ENCODE peak calls at places on chromosome 16, in nine cellular contexts. Q, E, N, G, O, R, K, W and H are unnamed samples.

GRCh38 chr16:74304164-74304834 is 7.7 kb downstream of the PSMD7 start:
- DNase-seq in Q (no peak), E (no peak), N (no peak), G (no peak), O (no peak), R (peak), K (no peak), W (no peak), H (no peak)

GRCh38 chr16:77322757-77323156 is 112.1 kb downstream of the ADAMTS18 start:
- DNase-seq in Q (no peak), E (no peak), N (no peak), G (no peak), O (no peak), R (no peak), K (no peak), W (no peak), H (no peak)

GRCh38 chr16:1884155-1884760 is 12.3 kb upstream of the MEIOB start:
- DNase-seq in Q (no peak), E (no peak), N (no peak), G (no peak), O (no peak), R (peak), K (no peak), W (peak), H (peak)

GRCh38 chr16:56613706-56614105 is 5.3 kb downstream of the MT2A start:
- DNase-seq in Q (no peak), E (no peak), N (no peak), G (no peak), O (no peak), R (no peak), K (no peak), W (no peak), H (no peak)

GRCh38 chr16:47317465-47318240 is 143.2 kb downstream of the ITFG1 start:
- DNase-seq in Q (no peak), E (no peak), N (no peak), G (no peak), O (no peak), R (no peak), K (no peak), W (no peak), H (no peak)

GRCh38 chr16:83912152-83912948 is 13.4 kb downstream of the MLYCD start:
- DNase-seq in Q (no peak), E (no peak), N (no peak), G (peak), O (no peak), R (no peak), K (no peak), W (no peak), H (no peak)

GRCh38 chr16:55454861-55455260 is 24.1 kb upstream of the MMP2 start:
- DNase-seq in Q (no peak), E (no peak), N (no peak), G (no peak), O (no peak), R (no peak), K (no peak), W (no peak), H (no peak)

GRCh38 chr16:85187002-85187401 is 74.7 kb upstream of the CIBAR2 start:
- DNase-seq in Q (no peak), E (no peak), N (no peak), G (peak), O (no peak), R (no peak), K (no peak), W (no peak), H (no peak)

GRCh38 chr16:10514369-10515055 is 65.9 kb downstream of the EMP2 start:
- DNase-seq in Q (no peak), E (peak), N (peak), G (peak), O (peak), R (peak), K (no peak), W (peak), H (peak)

GRCh38 chr16:31052131-31052530 is 18.8 kb downstream of the STX4 start:
- DNase-seq in Q (no peak), E (no peak), N (peak), G (no peak), O (peak), R (peak), K (no peak), W (peak), H (no peak)

GRCh38 chr16:9251026-9251425 is 159.6 kb downstream of the HAPSTR1 start:
- DNase-seq in Q (no peak), E (no peak), N (no peak), G (no peak), O (no peak), R (no peak), K (no peak), W (no peak), H (no peak)

DNA sequence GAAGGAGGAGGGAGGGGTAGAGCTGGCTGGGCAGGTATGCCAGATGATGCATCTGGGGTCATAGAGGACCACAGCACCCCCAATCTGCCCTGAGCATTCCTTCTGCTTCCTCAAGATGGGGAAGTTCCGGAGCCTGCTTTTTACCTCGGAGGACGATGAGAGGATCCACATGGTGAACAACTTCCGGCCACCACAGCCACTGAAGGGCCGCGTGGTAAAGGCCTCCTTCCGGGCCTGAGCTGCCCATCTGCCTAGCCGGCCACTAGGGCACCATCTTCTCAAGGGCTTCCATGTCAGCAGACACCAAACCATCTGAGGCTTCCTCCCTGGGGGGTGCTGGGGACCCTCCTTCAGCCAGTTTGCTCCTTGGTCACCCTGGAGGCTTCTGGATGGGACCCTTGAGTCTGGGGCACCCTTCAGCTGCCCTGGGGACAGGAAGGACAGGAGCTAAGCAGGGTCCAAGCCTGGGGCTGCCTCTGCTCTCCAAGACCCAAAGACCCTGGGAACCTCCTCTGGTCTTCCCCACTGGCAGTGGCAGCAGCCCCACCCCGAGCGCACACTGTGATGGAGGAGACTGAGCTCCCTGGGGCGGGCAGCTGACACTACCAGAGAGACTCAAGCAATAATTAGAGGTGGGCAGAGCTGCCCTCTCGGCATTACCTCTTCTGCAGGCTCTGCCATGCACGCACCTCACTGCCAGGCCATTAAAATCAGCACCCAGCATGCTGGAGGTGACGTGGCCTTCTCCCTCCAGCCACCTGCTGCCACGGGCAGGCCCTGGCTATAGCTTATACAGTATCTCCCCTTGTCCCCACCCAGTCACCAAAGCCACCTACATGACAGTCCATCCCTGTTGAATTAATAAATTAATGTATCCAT is 9.3 kb downstream of the CA7 start:
- DNase-seq in Q (no peak), E (no peak), N (no peak), G (no peak), O (no peak), R (no peak), K (no peak), W (no peak), H (peak)
- TF ChIP-seq CTCF in Q (no peak), E (no peak), N (no peak), G (no peak), O (no peak), R (no peak), K (no peak), W (no peak), H (no peak)

GRCh38 chr16:49698931-49699715 is 156.8 kb downstream of the ZNF423 start:
- DNase-seq in Q (peak), E (no peak), N (no peak), G (peak), O (no peak), R (no peak), K (no peak), W (no peak), H (no peak)
- H3K27ac ChIP-seq in Q (peak), E (peak), N (peak), G (peak), O (no peak), R (no peak), K (no peak), W (no peak), H (no peak)

DNA sequence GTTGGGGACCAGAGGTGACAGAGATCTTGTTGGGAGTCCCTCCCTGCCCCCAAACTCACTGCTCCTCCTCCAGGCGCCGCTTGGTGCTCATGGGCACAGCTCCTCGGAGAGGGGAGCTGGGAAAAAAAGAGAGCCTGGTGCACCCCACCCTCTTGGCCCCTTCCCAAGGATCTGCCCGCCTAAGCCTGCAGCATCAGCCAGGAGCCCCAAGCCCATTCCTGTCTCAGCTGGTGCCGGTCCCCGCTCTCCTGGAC is 400 bp downstream of the HCFC1R1 start:
- DNase-seq in Q (no peak), E (peak), N (no peak), G (no peak), O (peak), R (no peak), K (no peak), W (peak), H (no peak)
- TF ChIP-seq POLR2AphosphoS5 in Q (no peak), E (no peak), N (no peak), G (no peak), O (peak), R (no peak), K (no peak), W (no peak), H (no peak)

GRCh38 chr16:73212431-73212830 is 164.5 kb upstream of the ZFHX3 start:
- DNase-seq in Q (no peak), E (no peak), N (no peak), G (no peak), O (no peak), R (no peak), K (no peak), W (no peak), H (no peak)
- TF ChIP-seq CTCF in Q (no peak), E (no peak), N (no peak), G (no peak), O (no peak), R (no peak), K (no peak), W (no peak), H (no peak)

DNA sequence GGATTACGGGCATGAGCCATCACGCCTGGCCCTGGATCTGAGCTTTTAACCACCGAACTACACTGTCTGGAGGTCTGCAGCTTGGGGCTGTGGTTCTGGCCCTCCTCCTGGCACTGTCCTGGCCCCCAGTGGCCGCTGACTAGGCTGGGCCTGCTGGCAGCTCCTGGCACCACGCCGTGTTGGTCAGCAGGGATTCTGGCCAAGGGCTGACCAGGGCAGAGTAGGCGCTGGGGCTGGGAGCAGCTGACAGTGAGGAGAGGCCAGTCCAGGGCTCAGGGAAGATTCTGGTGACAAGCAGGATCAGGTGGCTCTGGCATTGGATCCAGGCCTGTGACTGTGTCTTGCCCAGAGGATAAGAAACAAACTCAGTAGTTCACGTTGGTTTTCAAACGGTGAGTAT is 14.6 kb downstream of the EEF2K start:
- DNase-seq in Q (no peak), E (no peak), N (no peak), G (no peak), O (no peak), R (no peak), K (no peak), W (no peak), H (no peak)
- H3K27ac ChIP-seq in Q (no peak), E (peak), N (peak), G (peak), O (no peak), R (no peak), K (no peak), W (no peak), H (no peak)